ENCODE peak calls at places on chromosomes 1 and 21, in ten cellular contexts. U, J, V, I, T, O, W, C, F and H are unnamed samples.

GRCh38 chr1:182575540-182576149 is 13.4 kb downstream of the RNASEL start:
- DNase-seq in U (no peak), J (no peak), V (peak; percentile 63), I (no peak), T (no peak), O (no peak), W (no peak), C (no peak), F (no peak), H (peak; percentile 7)

GRCh38 chr21:25960423-25960822 is 210.1 kb downstream of the APP start:
- DNase-seq in U (no peak), J (no peak), V (peak; percentile 18), I (no peak), T (no peak), O (no peak), W (no peak), C (no peak), F (no peak), H (no peak)

GRCh38 chr1:238767321-238767720 is 619.0 kb upstream of the CHRM3 start:
- DNase-seq in U (no peak), J (no peak), V (no peak), I (no peak), T (no peak), O (no peak), W (no peak), C (no peak), F (no peak), H (no peak)

GRCh38 chr1:154812911-154813816 is 56.9 kb downstream of the KCNN3 start:
- DNase-seq in U (no peak), J (peak; percentile 71), V (peak; percentile 32), I (no peak), T (no peak), O (no peak), W (no peak), C (peak; percentile 56), F (no peak), H (no peak)

GRCh38 chr1:229579101-229579651 is 20.7 kb upstream of the ABCB10 start:
- DNase-seq in U (no peak), J (peak; percentile 71), V (no peak), I (no peak), T (no peak), O (peak; percentile 32), W (no peak), C (peak; percentile 61), F (no peak), H (no peak)

GRCh38 chr1:97451422-97451821 is 469.4 kb downstream of the DPYD start:
- DNase-seq in U (no peak), J (no peak), V (no peak), I (no peak), T (no peak), O (no peak), W (no peak), C (no peak), F (no peak), H (no peak)

GRCh38 chr1:84361796-84362195 is 36.5 kb upstream of the DNASE2B start:
- DNase-seq in U (no peak), J (no peak), V (no peak), I (no peak), T (no peak), O (no peak), W (no peak), C (no peak), F (no peak), H (no peak)

GRCh38 chr1:36576677-36577076 is 94.0 kb upstream of the CSF3R start:
- DNase-seq in U (no peak), J (no peak), V (no peak), I (no peak), T (peak; percentile 40), O (no peak), W (no peak), C (no peak), F (no peak), H (no peak)

GRCh38 chr1:245440933-245441332 is 286.1 kb downstream of the KIF26B start:
- DNase-seq in U (no peak), J (no peak), V (no peak), I (no peak), T (no peak), O (no peak), W (no peak), C (no peak), F (no peak), H (no peak)

GRCh38 chr1:19287436-19288185 is 959 bp downstream of the AKR7A3 start:
- DNase-seq in U (no peak), J (no peak), V (no peak), I (no peak), T (no peak), O (no peak), W (no peak), C (no peak), F (no peak), H (no peak)

GRCh38 chr1:147879911-147880310 is 22.7 kb upstream of the GJA8 start:
- DNase-seq in U (no peak), J (no peak), V (no peak), I (no peak), T (no peak), O (no peak), W (no peak), C (no peak), F (no peak), H (no peak)

GRCh38 chr1:15345711-15346355 is 63.9 kb upstream of the EFHD2 start:
- DNase-seq in U (no peak), J (peak; percentile 32), V (no peak), I (peak; percentile 86), T (peak; percentile 81), O (peak; percentile 72), W (peak; percentile 51), C (peak; percentile 50), F (no peak), H (no peak)

GRCh38 chr1:239914827-239915231 is 176.9 kb upstream of the FMN2 start:
- DNase-seq in U (no peak), J (no peak), V (no peak), I (no peak), T (no peak), O (no peak), W (no peak), C (no peak), F (peak; percentile 18), H (no peak)

GRCh38 chr1:163874070-163874469 is 552.3 kb downstream of the NUF2 start:
- DNase-seq in U (no peak), J (no peak), V (no peak), I (no peak), T (no peak), O (no peak), W (no peak), C (no peak), F (no peak), H (no peak)

GRCh38 chr1:14826172-14826636 is 227.7 kb downstream of the KAZN start:
- DNase-seq in U (no peak), J (no peak), V (peak; percentile 71), I (no peak), T (no peak), O (peak; percentile 53), W (no peak), C (no peak), F (no peak), H (peak; percentile 95)

GRCh38 chr1:58155418-58156123 is 391.0 kb downstream of the OMA1 start:
- DNase-seq in U (no peak), J (peak; percentile 44), V (peak; percentile 33), I (no peak), T (no peak), O (no peak), W (no peak), C (peak; percentile 38), F (no peak), H (no peak)

GRCh38 chr1:64895500-64895899 is 70.8 kb downstream of the JAK1 start:
- DNase-seq in U (no peak), J (no peak), V (no peak), I (no peak), T (no peak), O (no peak), W (no peak), C (no peak), F (no peak), H (no peak)

GRCh38 chr1:92748138-92748537 is 36.8 kb downstream of the EVI5 start:
- DNase-seq in U (no peak), J (no peak), V (no peak), I (no peak), T (no peak), O (no peak), W (no peak), C (no peak), F (no peak), H (no peak)

DNA sequence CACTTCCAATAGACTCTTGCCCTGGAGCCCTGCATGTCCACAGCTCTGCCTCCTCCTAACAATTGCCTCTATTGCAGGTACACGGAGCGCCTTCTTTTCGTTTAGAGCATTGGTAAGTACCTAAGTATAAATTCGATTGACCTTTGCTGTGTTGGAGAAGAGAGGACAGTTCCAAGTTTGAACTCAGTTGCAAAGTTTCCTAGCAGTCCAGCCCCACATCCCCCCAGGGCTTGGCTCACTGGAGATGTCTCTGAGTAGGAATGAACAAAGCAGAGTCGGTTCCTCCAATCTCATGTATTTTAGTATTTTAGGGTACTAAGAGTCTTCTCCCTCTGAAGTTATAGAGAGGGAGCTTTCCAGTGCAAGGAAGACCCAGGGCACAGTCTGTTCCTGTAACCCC is 238.9 kb upstream of the AJAP1 start:
- DNase-seq in U (no peak), J (no peak), V (no peak), I (no peak), T (no peak), O (no peak), W (no peak), C (no peak), F (no peak), H (no peak)
- H3K9me3 ChIP-seq in U (no peaks in the 10 kb centered on the region), J (peaks cover 23% of the 10 kb centered on the region), V (no peaks in the 10 kb centered on the region), I (no peaks in the 10 kb centered on the region), T (peaks cover 4% of the 10 kb centered on the region), O (no peaks in the 10 kb centered on the region), W (no peaks in the 10 kb centered on the region), C (peaks cover 28% of the 10 kb centered on the region), F (no peaks in the 10 kb centered on the region), H (no peaks in the 10 kb centered on the region)

DNA sequence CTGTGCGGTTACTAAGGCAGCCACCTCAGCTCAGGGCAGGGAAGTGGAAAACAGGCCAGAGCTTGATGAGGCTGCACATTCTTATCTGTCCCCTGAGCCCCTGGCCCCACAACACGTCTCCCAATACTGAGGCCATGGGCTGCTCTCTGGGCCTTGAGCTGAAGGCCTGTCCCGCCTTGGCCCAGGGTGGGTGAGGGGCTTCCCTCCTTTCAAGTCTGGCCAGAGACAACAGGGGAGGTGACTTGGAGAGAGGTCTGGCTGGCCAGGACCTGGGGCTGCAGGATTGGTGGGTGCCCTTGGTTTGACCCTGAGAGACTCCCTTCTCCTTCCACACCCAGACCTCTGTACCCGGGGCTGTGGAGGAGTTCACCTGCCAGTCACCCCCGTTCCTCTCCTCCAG is 563.8 kb downstream of the PTPRU start:
- DNase-seq in U (no peak), J (no peak), V (no peak), I (no peak), T (no peak), O (no peak), W (no peak), C (no peak), F (no peak), H (no peak)
- H3K27ac ChIP-seq in U (no peak overlapping the region), J (no peak overlapping the region), V (no peak overlapping the region), I (no peak overlapping the region), T (no peak overlapping the region), O (no peak overlapping the region), W (no peak overlapping the region), C (no peak overlapping the region), F (no peak overlapping the region), H (no peak overlapping the region)

GRCh38 chr21:33027401-33028185 is 1.9 kb downstream of the OLIG2 start:
- DNase-seq in U (no peak), J (no peak), V (no peak), I (no peak), T (no peak), O (no peak), W (no peak), C (no peak), F (no peak), H (no peak)
- H3K4me1 ChIP-seq in U (peaks cover 33% of the 10 kb centered on the region), J (peaks cover 56% of the 10 kb centered on the region), V (no peaks in the 10 kb centered on the region), I (peaks cover 27% of the 10 kb centered on the region), T (no peaks in the 10 kb centered on the region), O (peaks cover 12% of the 10 kb centered on the region), W (peaks cover 63% of the 10 kb centered on the region), C (peaks cover 62% of the 10 kb centered on the region), F (no peaks in the 10 kb centered on the region), H (no peaks in the 10 kb centered on the region)

GRCh38 chr1:50427818-50428779 is 4.9 kb upstream of the DMRTA2 start:
- DNase-seq in U (no peak), J (no peak), V (no peak), I (no peak), T (peak; percentile 71), O (no peak), W (no peak), C (no peak), F (no peak), H (no peak)
- H3K9me3 ChIP-seq in U (no peaks in the 10 kb centered on the region), J (no peaks in the 10 kb centered on the region), V (no peaks in the 10 kb centered on the region), I (no peaks in the 10 kb centered on the region), T (no peaks in the 10 kb centered on the region), O (no peaks in the 10 kb centered on the region), W (no peaks in the 10 kb centered on the region), C (no peaks in the 10 kb centered on the region), F (no peaks in the 10 kb centered on the region), H (peaks cover under 1% of the 10 kb centered on the region)